ENCODE peak calls at places on chromosomes 5 and 9, in ten cellular contexts. T is foreskin fibroblast; S is NCI-H774; V is astrocyte of the hippocampus; A is mesendoderm; I is stimulated activated CD4-positive, alpha-beta T cell treated with anti-CD3 and anti-CD28 coated beads, Interleukin-2, amount 100 ng/mL, for 48 hours; R is NCI-H1930; D is A549; K is neural progenitor cell; N is cardiac fibroblast. H is an unnamed sample.

GRCh38 chr5:90645024-90645610 is 86.5 kb downstream of the ADGRV1 start:
- DNase-seq in T (no peak), S (no peak), V (peak; percentile 20), A (peak; percentile 97), I (no peak), R (no peak), D (peak; percentile 4), K (no peak), N (no peak), H (no peak)

GRCh38 chr5:175694371-175695160 is 36.7 kb downstream of the HRH2 start:
- DNase-seq in T (no peak), S (no peak), V (no peak), A (no peak), I (no peak), R (no peak), D (no peak), K (no peak), N (no peak), H (no peak)

GRCh38 chr5:1516615-1517601 is 6.9 kb downstream of the LPCAT1 start:
- DNase-seq in T (peak; percentile 47), S (no peak), V (peak; percentile 73), A (peak; percentile 41), I (no peak), R (no peak), D (peak; percentile 48), K (no peak), N (peak; percentile 62), H (no peak)

GRCh38 chr5:142720561-142721275 is 34.8 kb upstream of the FGF1 start:
- DNase-seq in T (no peak), S (peak; percentile 85), V (no peak), A (no peak), I (no peak), R (no peak), D (peak; percentile 59), K (no peak), N (no peak), H (peak; percentile 36)

GRCh38 chr5:133121080-133121479 is 69.3 kb downstream of the HSPA4 start:
- DNase-seq in T (no peak), S (no peak), V (no peak), A (no peak), I (no peak), R (no peak), D (no peak), K (no peak), N (no peak), H (no peak)

GRCh38 chr5:102778478-102778877 is 23.4 kb downstream of the PAM start:
- DNase-seq in T (peak; percentile 46), S (no peak), V (peak; percentile 81), A (no peak), I (no peak), R (no peak), D (no peak), K (no peak), N (peak; percentile 67), H (no peak)

GRCh38 chr9:135004772-135005171 is 82.7 kb upstream of the OLFM1 start:
- DNase-seq in T (no peak), S (no peak), V (no peak), A (no peak), I (no peak), R (no peak), D (no peak), K (no peak), N (no peak), H (no peak)

GRCh38 chr5:95969646-95970358 is 8.2 kb upstream of the ELL2 start:
- DNase-seq in T (peak; percentile 48), S (no peak), V (no peak), A (no peak), I (no peak), R (no peak), D (no peak), K (no peak), N (peak; percentile 79), H (no peak)

GRCh38 chr5:5126444-5126843 is 13.7 kb upstream of the ADAMTS16 start:
- DNase-seq in T (no peak), S (no peak), V (peak; percentile 52), A (no peak), I (no peak), R (no peak), D (peak; percentile 69), K (no peak), N (no peak), H (no peak)

GRCh38 chr5:131109540-131110255 is 55.4 kb downstream of the HINT1 start:
- DNase-seq in T (peak; percentile 10), S (peak; percentile 57), V (peak; percentile 67), A (peak; percentile 27), I (peak; percentile 10), R (no peak), D (peak; percentile 47), K (peak; percentile 59), N (peak; percentile 60), H (no peak)

GRCh38 chr5:36047375-36048160 is 19.1 kb downstream of the UGT3A2 start:
- DNase-seq in T (no peak), S (no peak), V (no peak), A (no peak), I (no peak), R (no peak), D (no peak), K (no peak), N (no peak), H (no peak)

GRCh38 chr5:139273322-139273571 is 20.3 kb upstream of the MATR3 start:
- DNase-seq in T (no peak), S (no peak), V (no peak), A (peak; percentile 57), I (no peak), R (no peak), D (peak; percentile 37), K (peak; percentile 70), N (no peak), H (no peak)

GRCh38 chr5:77851229-77852067 is 75.3 kb upstream of the TBCA start:
- DNase-seq in T (no peak), S (no peak), V (peak; percentile 60), A (peak; percentile 58), I (no peak), R (no peak), D (no peak), K (peak; percentile 71), N (peak; percentile 34), H (peak; percentile 39)

GRCh38 chr5:137310051-137310730 is 188.9 kb downstream of the SPOCK1 start:
- DNase-seq in T (peak; percentile 86), S (no peak), V (peak; percentile 92), A (peak; percentile 42), I (no peak), R (no peak), D (peak; percentile 72), K (no peak), N (peak; percentile 94), H (no peak)

GRCh38 chr9:92964607-92964975 is 17.3 kb downstream of the FGD3 start:
- DNase-seq in T (no peak), S (no peak), V (no peak), A (no peak), I (no peak), R (no peak), D (no peak), K (no peak), N (no peak), H (no peak)

H was measured in SK-N-DZ.